ENCODE peak calls at places on chromosomes 6 and 20, in nine cellular contexts. T, F, I, J, O, V, Q, R and A are unnamed samples.

GRCh38 chr20:16672299-16672698 is 57.5 kb upstream of the SNRPB2 start:
- DNase-seq in T (no peak), F (no peak), I (no peak), J (no peak), O (no peak), V (no peak), Q (no peak), R (no peak), A (no peak)

GRCh38 chr6:19024737-19025136 is 637.6 kb downstream of the RNF144B start:
- DNase-seq in T (peak; percentile 18), F (no peak), I (peak; percentile 43), J (peak; percentile 88), O (peak; percentile 37), V (peak; percentile 54), Q (peak; percentile 30), R (no peak), A (peak; percentile 37)

GRCh38 chr20:41058007-41058673 is 29.5 kb downstream of the TOP1 start:
- DNase-seq in T (peak; percentile 86), F (peak; percentile 71), I (no peak), J (no peak), O (peak; percentile 58), V (peak; percentile 8), Q (peak; percentile 55), R (no peak), A (peak; percentile 64)

GRCh38 chr6:73586416-73586974 is 65.7 kb upstream of the EEF1A1 start:
- DNase-seq in T (peak; percentile 23), F (peak; percentile 62), I (no peak), J (no peak), O (peak; percentile 63), V (no peak), Q (no peak), R (no peak), A (no peak)

GRCh38 chr20:57941121-57941522 is 231.3 kb upstream of the PMEPA1 start:
- DNase-seq in T (no peak), F (no peak), I (no peak), J (no peak), O (no peak), V (no peak), Q (no peak), R (no peak), A (no peak)

GRCh38 chr6:77474286-77474956 is 11.1 kb upstream of the HTR1B start:
- DNase-seq in T (no peak), F (no peak), I (no peak), J (no peak), O (no peak), V (no peak), Q (no peak), R (no peak), A (no peak)

GRCh38 chr6:43676962-43677606 is 10.5 kb downstream of the MRPS18A start:
- DNase-seq in T (no peak), F (no peak), I (no peak), J (no peak), O (no peak), V (no peak), Q (no peak), R (no peak), A (no peak)

GRCh38 chr20:59402697-59403096 is 102.3 kb downstream of the EDN3 start:
- DNase-seq in T (no peak), F (no peak), I (no peak), J (no peak), O (no peak), V (no peak), Q (no peak), R (no peak), A (no peak)

GRCh38 chr20:61728326-61728725 is 337.4 kb downstream of the TAF4 start:
- DNase-seq in T (no peak), F (no peak), I (no peak), J (no peak), O (no peak), V (no peak), Q (no peak), R (no peak), A (no peak)

GRCh38 chr6:168156742-168157265 is 77.8 kb upstream of the FRMD1 start:
- DNase-seq in T (peak; percentile 16), F (no peak), I (no peak), J (no peak), O (no peak), V (no peak), Q (no peak), R (no peak), A (no peak)

GRCh38 chr6:113858067-113858604 is 991 bp downstream of the MARCKS start:
- DNase-seq in T (peak; percentile 27), F (peak; percentile 58), I (peak; percentile 55), J (peak; percentile 68), O (peak; percentile 52), V (no peak), Q (no peak), R (no peak), A (peak; percentile 58)

GRCh38 chr20:8150591-8150990 is 18.5 kb downstream of the PLCB1 start:
- DNase-seq in T (peak; percentile 70), F (peak; percentile 50), I (no peak), J (no peak), O (peak; percentile 52), V (no peak), Q (no peak), R (no peak), A (no peak)

GRCh38 chr6:166779381-166779780 is 152.3 kb upstream of the RPS6KA2 start:
- DNase-seq in T (no peak), F (no peak), I (no peak), J (no peak), O (no peak), V (no peak), Q (no peak), R (no peak), A (no peak)

GRCh38 chr20:32354592-32355416 is 3.3 kb upstream of the ASXL1 start:
- DNase-seq in T (peak; percentile 66), F (no peak), I (peak; percentile 74), J (no peak), O (peak; percentile 62), V (no peak), Q (peak; percentile 93), R (no peak), A (peak; percentile 54)

DNA sequence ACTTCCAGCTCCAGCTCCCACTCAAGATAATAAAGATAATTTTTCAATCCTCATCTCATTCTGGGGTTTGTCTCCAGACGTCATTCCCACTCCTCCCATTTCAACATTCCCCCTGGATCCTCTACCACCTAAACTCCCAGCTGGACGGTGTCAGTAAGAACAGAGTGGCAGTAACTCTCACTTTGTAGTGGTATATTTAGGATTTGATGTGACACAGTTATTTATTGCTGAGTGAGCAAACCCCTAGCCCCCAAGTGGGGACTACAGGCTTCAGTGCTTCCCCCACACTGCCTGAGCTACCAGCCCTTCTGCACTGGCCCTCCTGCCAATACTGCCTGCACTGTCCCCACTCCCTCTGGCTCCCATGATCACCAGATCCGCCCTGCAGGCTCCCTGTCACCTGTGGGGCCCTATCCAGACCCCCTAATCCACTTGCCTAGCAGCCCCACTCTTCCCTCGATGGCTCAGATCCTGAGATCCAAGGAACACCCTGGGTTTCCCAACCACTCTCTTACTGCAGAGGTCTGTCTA is 2.4 kb downstream of the C6orf47 start:
- DNase-seq in T (no peak), F (no peak), I (no peak), J (no peak), O (no peak), V (no peak), Q (no peak), R (no peak), A (no peak)
- H3K4me3 ChIP-seq in T (no peak overlapping the region), F (no peak overlapping the region), I (no peak overlapping the region), J (no peak overlapping the region), O (no peak overlapping the region), V (no peak overlapping the region), Q (peak overlapping the region; percentile 78), R (peak overlapping the region; percentile 52), A (no peak overlapping the region)

GRCh38 chr20:19212524-19213502 is at the start of gene SLC24A3:
- DNase-seq in T (no peak), F (no peak), I (no peak), J (peak; percentile 77), O (peak; percentile 31), V (no peak), Q (peak; percentile 23), R (no peak), A (peak; percentile 14)

GRCh38 chr20:19211252-19211651 is 1.2 kb upstream of the SLC24A3 start:
- DNase-seq in T (no peak), F (no peak), I (no peak), J (no peak), O (no peak), V (no peak), Q (no peak), R (no peak), A (no peak)

GRCh38 chr20:19210426-19211155 is 1.9 kb upstream of the SLC24A3 start:
- DNase-seq in T (no peak), F (no peak), I (no peak), J (no peak), O (no peak), V (no peak), Q (no peak), R (no peak), A (no peak)

GRCh38 chr20:19213946-19214490 is 1.6 kb downstream of the SLC24A3 start:
- DNase-seq in T (no peak), F (no peak), I (no peak), J (no peak), O (no peak), V (no peak), Q (no peak), R (no peak), A (no peak)

DNA sequence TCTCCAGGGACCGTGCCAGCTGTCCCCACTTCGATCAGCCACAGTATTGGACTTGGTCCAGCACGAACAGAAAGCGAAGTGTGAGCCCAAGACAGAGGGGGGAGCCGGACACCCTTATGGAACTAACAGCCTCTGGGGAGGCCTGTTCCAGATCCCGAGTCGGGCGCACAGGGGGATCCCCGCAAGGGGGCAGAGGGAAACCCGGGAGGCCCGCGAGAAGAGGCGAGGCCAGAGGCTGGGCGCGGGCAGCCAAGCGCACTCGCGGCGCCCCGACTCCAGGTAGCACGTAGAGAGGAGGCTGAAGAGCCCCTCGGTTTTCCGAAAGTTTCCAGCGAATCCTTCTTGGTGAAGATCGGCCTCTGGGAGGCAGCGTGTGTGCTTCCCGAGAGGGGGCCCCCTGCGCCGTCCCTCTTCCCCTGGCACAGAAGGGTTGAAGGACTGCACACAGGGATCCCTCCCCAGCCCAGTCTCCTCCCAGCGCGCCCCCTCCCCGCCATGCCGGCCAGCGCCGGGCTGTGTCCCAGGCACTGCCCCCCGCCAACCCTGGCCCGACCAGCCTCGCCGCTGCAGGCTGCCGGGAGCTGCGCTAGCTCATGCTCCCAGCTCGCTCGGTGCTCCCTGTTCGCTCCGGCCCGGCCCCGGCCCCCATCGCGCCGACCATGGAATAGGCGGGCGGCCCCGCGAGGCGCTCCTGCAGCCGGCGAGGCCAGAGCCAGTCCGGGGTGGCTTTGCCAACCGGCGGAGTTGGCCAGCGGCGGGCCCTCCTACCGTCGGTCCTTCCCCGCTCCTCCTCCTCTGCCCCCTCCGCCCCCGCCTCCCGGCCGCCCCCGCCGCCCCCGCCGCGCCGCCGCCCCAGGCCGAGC is 550 bp upstream of the SLC24A3 start:
- DNase-seq in T (no peak), F (no peak), I (no peak), J (peak; percentile 73), O (no peak), V (no peak), Q (no peak), R (no peak), A (no peak)
- TF ChIP-seq EZH2 in T (peak; percentile 17), F (peak; percentile 66), I (no peak), J (no peak), O (peak; percentile 49), V (no peak), Q (no peak), R (no peak), A (no peak)

GRCh38 chr6:170522565-170523183 is 30.4 kb downstream of the PSMB1 start:
- DNase-seq in T (no peak), F (peak; percentile 21), I (no peak), J (peak; percentile 76), O (peak; percentile 11), V (peak; percentile 12), Q (no peak), R (no peak), A (no peak)
- TF ChIP-seq CTCF in T (peak; percentile 31), F (peak; percentile 13), I (no peak), J (peak; percentile 90), O (peak; percentile 14), V (peak; percentile 35), Q (peak; percentile 52), R (peak; percentile 38), A (peak; percentile 52)

GRCh38 chr6:17258763-17259162 is 22.4 kb upstream of the RBM24 start:
- DNase-seq in T (no peak), F (no peak), I (no peak), J (no peak), O (no peak), V (no peak), Q (no peak), R (no peak), A (no peak)
- H3K4me3 ChIP-seq in T (no peak overlapping the region), F (no peak overlapping the region), I (no peak overlapping the region), J (no peak overlapping the region), O (no peak overlapping the region), V (no peak overlapping the region), Q (no peak overlapping the region), R (no peak overlapping the region), A (no peak overlapping the region)